ENCODE peak calls at places on chromosomes 4 and X, in four cellular contexts. J, M, H and U are unnamed samples.

GRCh38 chr4:185408432-185408831 is 11.8 kb downstream of the ANKRD37 start:
- DNase-seq in H (no peak), M (no peak), J (no peak), U (no peak)

GRCh38 chrX:45711231-45711630 is 510.6 kb upstream of the DIPK2B start:
- DNase-seq in H (no peak), M (no peak), J (no peak), U (no peak)

GRCh38 chr4:130573742-130574141 is 1477.8 kb downstream of the C4orf33 start:
- DNase-seq in J (no peak), M (no peak), H (no peak), U (no peak)

GRCh38 chr4:26459054-26459755 is 31.1 kb downstream of the CCKAR start:
- DNase-seq in M (peak), J (no peak), H (peak), U (peak)

GRCh38 chr4:86939737-86940141 is 4.9 kb downstream of the AFF1 start:
- DNase-seq in J (no peak), M (no peak), H (no peak), U (no peak)

GRCh38 chrX:36199926-36200325 is 280.4 kb downstream of the CFAP47 start:
- DNase-seq in H (no peak), J (no peak), M (no peak), U (no peak)

GRCh38 chr4:138045036-138045435 is 197.1 kb downstream of the SLC7A11 start:
- DNase-seq in J (no peak), H (no peak), M (no peak), U (no peak)

GRCh38 chr4:11741190-11741652 is 312.5 kb upstream of the HS3ST1 start:
- DNase-seq in J (no peak), H (no peak), M (no peak), U (no peak)

GRCh38 chr4:52890401-52890791 is 28.3 kb downstream of the RASL11B start:
- DNase-seq in J (no peak), H (no peak), M (no peak), U (no peak)

GRCh38 chr4:145907827-145908226 is 30.8 kb downstream of the ZNF827 start:
- DNase-seq in J (no peak), H (no peak), M (no peak), U (no peak)

GRCh38 chr4:62544428-62544827 is 1344.3 kb downstream of the ADGRL3 start:
- DNase-seq in H (no peak), M (no peak), J (no peak), U (no peak)

GRCh38 chrX:40975951-40976350 is 109.3 kb upstream of the USP9X start:
- DNase-seq in M (no peak), H (no peak), J (no peak), U (no peak)

DNA sequence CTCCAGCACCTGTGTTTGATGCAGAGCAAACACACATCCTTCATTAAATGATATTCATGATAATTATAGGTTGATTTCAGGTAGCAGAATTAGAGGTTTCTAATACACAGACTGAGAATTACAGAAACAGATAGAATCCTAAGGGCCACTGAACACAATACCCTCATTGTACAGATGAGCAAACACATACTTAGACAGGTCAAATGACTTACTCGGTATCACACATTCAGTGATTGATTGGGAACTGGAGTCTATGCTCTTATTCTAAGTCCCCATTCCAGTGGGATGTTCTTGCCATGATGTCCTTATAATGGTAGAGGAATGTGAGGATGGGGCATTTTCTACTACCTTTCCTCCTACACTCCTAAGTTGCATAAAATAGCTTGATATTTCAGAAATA is 70.8 kb downstream of the DCAF8L1 start:
- DNase-seq in M (no peak), H (no peak), J (no peak), U (no peak)
- TF ChIP-seq ELF4 in M (no peak), H (no peak), J (no peak), U (no peak)

DNA sequence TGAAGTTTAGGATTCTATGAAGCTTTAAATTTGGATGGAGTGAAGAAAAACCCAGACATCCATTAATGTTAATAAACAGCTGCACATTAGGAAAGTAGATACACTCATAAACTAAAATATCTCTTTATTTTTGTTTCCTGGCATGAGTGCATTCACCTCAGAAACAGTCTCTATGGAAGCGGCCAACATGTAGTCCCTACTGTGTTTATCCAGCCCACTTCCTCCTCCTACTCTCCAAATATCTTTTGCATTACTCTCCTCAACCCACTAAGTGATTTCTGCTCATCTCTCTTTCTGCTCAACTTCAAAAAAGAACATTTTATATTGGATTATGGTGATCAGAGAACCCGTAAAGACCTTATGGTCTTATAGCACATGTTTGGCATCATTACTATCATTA is 180.3 kb upstream of the MXRA5 start:
- DNase-seq in H (no peak), M (no peak), J (no peak), U (no peak)
- TF ChIP-seq ELF4 in H (no peak), M (no peak), J (no peak), U (no peak)

DNA sequence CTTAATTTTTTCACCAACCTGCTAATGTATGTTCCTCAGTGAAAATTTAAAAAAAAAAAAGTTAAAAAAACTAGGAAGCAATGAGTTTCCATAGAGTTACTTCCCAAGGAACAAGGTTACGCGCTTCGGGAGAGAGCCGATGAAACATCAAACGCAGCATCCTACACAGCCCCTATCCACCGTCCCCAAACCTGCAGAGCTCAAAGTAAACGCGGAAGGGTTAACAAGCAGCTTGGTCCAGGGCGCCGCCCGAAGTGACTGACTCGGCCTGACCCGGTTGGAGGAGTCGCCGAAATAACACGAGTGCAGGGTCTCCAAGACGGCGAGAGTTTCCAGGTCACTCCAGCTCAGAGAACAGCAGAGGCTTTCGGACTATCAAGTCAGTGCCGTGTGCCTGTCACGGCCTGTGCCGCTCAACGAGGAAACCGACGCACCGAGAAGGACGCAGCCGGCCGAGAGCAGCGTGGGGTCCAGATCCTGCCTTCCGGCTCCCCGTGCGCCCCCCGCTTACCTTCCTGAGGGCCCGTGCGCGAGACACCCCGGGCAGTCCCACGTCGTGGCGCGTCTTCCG is 507 bp downstream of the NOP14 start:
- DNase-seq in M (no peak), J (peak), H (peak), U (peak)
- TF ChIP-seq ELF4 in M (no peak), J (no peak), H (no peak), U (no peak)

GRCh38 chr4:136687118-136687517 is 845.2 kb downstream of the PCDH18 start:
- DNase-seq in H (peak), M (no peak), J (peak), U (no peak)

GRCh38 chr4:136687596-136687995 is 844.7 kb downstream of the PCDH18 start:
- DNase-seq in H (no peak), M (no peak), J (no peak), U (no peak)

GRCh38 chr4:136691607-136692006 is 840.7 kb downstream of the PCDH18 start:
- DNase-seq in H (no peak), J (no peak), M (no peak), U (no peak)

DNA sequence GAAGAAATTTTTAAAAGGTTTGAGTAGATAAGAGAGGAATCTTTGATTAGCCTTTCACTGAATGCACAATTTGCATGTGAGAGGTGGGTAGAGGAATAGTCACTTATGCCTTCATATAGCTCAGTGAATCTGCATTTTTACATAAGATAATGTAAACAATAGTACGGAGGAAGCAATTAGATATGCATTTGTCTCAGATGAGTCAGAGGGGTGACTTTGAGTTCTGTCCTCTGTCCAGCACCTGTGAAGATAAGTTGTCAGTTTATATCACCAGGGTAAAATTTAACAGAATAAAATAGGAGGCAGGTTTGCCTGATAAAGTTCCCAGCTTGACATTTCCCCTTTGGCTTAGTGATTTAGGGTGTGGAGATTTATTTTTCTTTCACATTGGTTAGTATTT is 841.9 kb downstream of the PCDH18 start:
- DNase-seq in J (no peak), M (no peak), H (no peak), U (no peak)
- TF ChIP-seq ELF4 in J (no peak), M (no peak), H (no peak), U (no peak)

GRCh38 chrX:12701625-12702024 is 89.6 kb upstream of the PRPS2 start:
- DNase-seq in J (peak), M (peak), H (peak), U (peak)
- TF ChIP-seq ELF4 in J (no peak), M (no peak), H (no peak), U (no peak)

GRCh38 chr4:72918362-72918761 is 151.2 kb downstream of the COX18 start:
- DNase-seq in M (no peak), H (no peak), J (no peak), U (no peak)
- TF ChIP-seq ELF4 in M (no peak), H (no peak), J (no peak), U (no peak)

DNA sequence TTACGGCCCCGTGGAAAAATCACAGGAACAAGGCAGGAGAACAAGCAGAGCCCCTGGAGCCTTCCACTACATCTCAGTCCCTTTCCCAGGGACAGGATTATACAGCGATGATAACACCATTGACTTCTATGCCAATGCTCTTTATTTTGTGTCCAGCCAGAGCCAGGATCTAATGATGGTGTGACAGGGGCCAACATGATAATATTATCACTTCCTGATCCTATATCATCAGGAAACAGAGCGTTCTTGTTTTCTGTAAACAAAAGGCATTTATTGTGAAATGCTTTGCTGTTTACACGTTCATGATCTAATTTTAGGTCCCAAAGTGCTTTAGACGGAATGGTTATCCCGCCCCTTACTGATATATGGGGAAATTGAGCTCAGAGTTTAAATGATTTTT is 12.8 kb downstream of the TMPRSS11E start:
- DNase-seq in H (no peak), J (no peak), M (no peak), U (no peak)
- TF ChIP-seq ELF4 in H (no peak), J (no peak), M (no peak), U (no peak)

GRCh38 chr4:23023666-23024065 is 330.9 kb downstream of the GBA3 start:
- DNase-seq in M (no peak), J (no peak), H (no peak), U (no peak)
- TF ChIP-seq ELF4 in M (no peak), J (no peak), H (no peak), U (no peak)

DNA sequence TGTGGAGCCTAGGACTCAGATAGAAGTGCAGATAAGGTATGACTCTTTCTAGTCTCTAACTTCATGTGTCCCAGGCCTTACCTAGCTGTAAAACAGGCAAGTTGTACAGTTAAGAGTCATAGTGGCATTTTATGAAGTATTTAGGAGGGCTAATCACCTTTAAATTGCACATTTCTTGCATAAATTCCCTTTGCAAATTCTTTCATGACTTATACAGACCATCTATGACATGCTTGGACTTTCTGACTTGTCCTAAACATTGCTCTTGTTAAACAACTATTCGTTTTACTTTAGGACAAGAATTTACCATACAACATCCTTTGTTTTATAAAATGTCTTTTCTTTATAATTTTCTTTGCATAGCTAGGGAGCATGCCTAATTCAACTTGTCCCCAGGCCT is 7.8 kb upstream of the RRAGB start:
- DNase-seq in H (no peak), J (no peak), M (no peak), U (no peak)
- TF ChIP-seq ELF4 in H (no peak), J (no peak), M (no peak), U (no peak)

DNA sequence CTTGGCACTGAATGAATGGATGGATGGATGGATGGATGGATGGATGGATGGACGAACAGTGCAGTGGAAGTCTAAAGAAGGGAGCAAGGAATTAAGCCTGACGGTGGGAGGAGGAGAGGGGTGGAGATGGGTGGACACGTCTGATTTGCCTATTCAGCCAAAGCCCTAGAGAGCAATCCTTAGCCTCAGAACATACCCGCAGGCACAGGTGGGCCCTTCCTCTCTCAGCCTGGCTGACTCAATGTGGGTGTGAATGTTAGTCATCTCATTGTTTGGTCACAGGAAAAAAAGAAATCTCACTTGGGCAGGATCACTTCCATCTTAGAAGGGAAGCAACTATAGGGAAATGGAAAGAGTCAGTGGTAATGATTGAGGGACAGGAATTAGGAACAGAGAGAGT is 165.9 kb downstream of the PJA1 start:
- DNase-seq in J (no peak), H (no peak), M (no peak), U (no peak)
- TF ChIP-seq ELF4 in J (no peak), H (no peak), M (no peak), U (no peak)